ENCODE peak calls at places on chromosomes 3 and 15, in eight cellular contexts. O is spleen, M is IMR-90, P is right lobe of liver, B is heart left ventricle, W is body of pancreas, T is sigmoid colon, U is breast epithelium. D is an unnamed sample.

GRCh38 chr3:158711886-158712285 is 20.4 kb downstream of the RARRES1 start:
- DNase-seq in T (no peak), B (no peak), W (no peak), U (no peak), O (no peak), P (no peak), M (peak), D (no peak)

GRCh38 chr3:46684881-46685280 is 8.6 kb downstream of the ALS2CL start:
- DNase-seq in O (no peak), P (no peak), M (no peak), W (no peak), T (no peak), U (no peak), B (no peak), D (no peak)

GRCh38 chr3:16467368-16467767 is 46.1 kb downstream of the RFTN1 start:
- DNase-seq in O (peak), W (no peak), M (no peak), U (no peak), B (no peak), T (no peak), P (no peak), D (no peak)

GRCh38 chr3:20056727-20057611 is 16.7 kb downstream of the KAT2B start:
- DNase-seq in O (no peak), P (no peak), B (no peak), T (no peak), W (peak), M (peak), U (no peak), D (peak)

GRCh38 chr3:16186081-16186480 is 11.6 kb downstream of the GALNT15 start:
- DNase-seq in T (no peak), O (no peak), P (no peak), B (no peak), U (no peak), W (no peak), M (peak), D (no peak)

GRCh38 chr3:138180375-138181029 is 5.8 kb upstream of the DBR1 start:
- DNase-seq in W (peak), M (peak), O (no peak), T (no peak), U (no peak), B (no peak), P (no peak), D (no peak)

GRCh38 chr3:188432826-188433525 is 279.0 kb downstream of the LPP start:
- DNase-seq in P (peak), W (peak), O (no peak), B (no peak), T (no peak), M (peak), U (no peak), D (no peak)

GRCh38 chr3:124273651-124274050 is 281.7 kb upstream of the ROPN1 start:
- DNase-seq in O (no peak), P (no peak), W (no peak), B (no peak), U (no peak), T (no peak), M (peak), D (peak)

GRCh38 chr3:111956995-111957736 is 21.7 kb upstream of the ABHD10 start:
- DNase-seq in B (no peak), W (no peak), M (no peak), P (no peak), O (no peak), T (no peak), U (no peak), D (no peak)

GRCh38 chr3:127043731-127044510 is 61.0 kb downstream of the PLXNA1 start:
- DNase-seq in B (no peak), W (no peak), U (no peak), M (no peak), O (peak), T (peak), P (peak), D (no peak)

GRCh38 chr15:89523101-89523500 is 26.7 kb upstream of the RHCG start:
- DNase-seq in O (no peak), U (no peak), B (no peak), M (no peak), P (no peak), T (no peak), W (no peak), D (peak)

GRCh38 chr3:87309601-87310000 is 33.2 kb upstream of the POU1F1 start:
- DNase-seq in M (no peak), P (no peak), O (no peak), T (no peak), U (no peak), B (no peak), W (no peak), D (no peak)

GRCh38 chr15:72970965-72971746 is 81.1 kb upstream of the NEO1 start:
- DNase-seq in U (no peak), M (peak), O (no peak), P (no peak), B (no peak), T (no peak), W (no peak), D (no peak)

GRCh38 chr15:72967397-72967796 is 84.9 kb upstream of the NEO1 start:
- DNase-seq in W (no peak), P (no peak), B (no peak), O (no peak), U (no peak), M (no peak), T (no peak), D (no peak)

GRCh38 chr15:72965671-72966070 is 86.6 kb upstream of the NEO1 start:
- DNase-seq in U (no peak), B (no peak), T (no peak), O (no peak), M (no peak), P (no peak), W (no peak), D (no peak)

GRCh38 chr15:72968531-72968922 is 83.7 kb upstream of the NEO1 start:
- DNase-seq in U (no peak), W (peak), P (no peak), O (no peak), B (no peak), M (no peak), T (no peak), D (no peak)

GRCh38 chr15:72967836-72968530 is 84.3 kb upstream of the NEO1 start:
- DNase-seq in O (no peak), T (no peak), W (no peak), M (no peak), U (no peak), B (no peak), P (no peak), D (no peak)
- H3K4me3 ChIP-seq in O (no peak), T (no peak), W (no peak), M (no peak), U (no peak), B (no peak), P (no peak), D (no peak)

GRCh38 chr15:34721802-34722795 is 32.7 kb downstream of the GJD2 start:
- DNase-seq in M (peak), T (peak), U (no peak), P (peak), B (peak), W (peak), O (peak), D (peak)
- TF ChIP-seq CTCF in M (no peak), T (no peak), U (no peak), P (peak), B (no peak), W (no peak), O (no peak), D (no peak)

GRCh38 chr15:45050587-45050986 is 27.6 kb downstream of the SORD start:
- DNase-seq in O (no peak), M (no peak), U (no peak), W (no peak), B (no peak), P (no peak), T (no peak), D (no peak)

DNA sequence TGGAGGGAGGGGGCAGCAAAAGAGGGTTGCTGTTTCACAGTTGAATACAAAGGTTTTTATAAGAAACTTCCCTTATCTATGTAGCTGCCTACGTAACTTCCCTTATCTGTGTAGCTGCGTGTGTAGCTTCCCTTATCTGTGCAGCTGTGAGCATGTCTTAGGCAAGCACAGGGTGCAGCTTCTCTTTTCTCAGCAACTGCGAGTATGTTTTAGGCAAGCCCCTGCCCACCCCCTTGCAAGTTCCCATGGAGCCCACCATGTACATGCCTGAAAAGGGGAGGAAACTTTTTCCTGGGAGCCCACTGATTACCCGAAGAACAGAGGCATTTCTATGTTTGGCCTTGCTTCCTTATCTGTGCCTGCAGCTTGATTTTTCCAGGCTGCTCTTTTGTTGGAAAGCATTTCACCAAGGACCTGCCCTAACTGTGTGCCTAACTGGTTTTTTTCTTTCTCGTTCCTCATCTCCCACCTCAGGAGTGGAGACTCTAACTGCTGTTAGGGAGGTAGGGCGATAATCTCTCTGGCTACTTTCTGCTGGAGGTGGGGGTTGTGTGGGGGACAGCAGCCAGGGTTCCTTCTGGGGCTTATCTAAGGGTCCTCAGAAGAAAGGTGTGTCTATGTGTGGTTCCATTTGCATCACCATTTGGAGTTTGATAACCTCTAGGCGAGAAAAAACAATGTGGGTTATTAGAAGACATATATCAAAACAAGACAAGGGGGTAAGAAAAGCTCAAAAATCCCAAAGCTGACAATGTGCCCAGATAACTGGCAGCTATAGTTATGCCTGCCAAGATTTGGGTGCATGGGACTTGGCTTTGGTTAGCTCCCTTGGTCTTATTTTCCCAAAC is 26.0 kb downstream of the SORD start:
- DNase-seq in T (no peak), P (no peak), M (peak), O (peak), W (peak), U (no peak), B (peak), D (no peak)
- TF ChIP-seq POLR2A in T (no peak), P (no peak), M (no peak), O (no peak), W (no peak), U (no peak), B (no peak), D (no peak)

GRCh38 chr3:64902117-64902516 is 214.3 kb upstream of the ADAMTS9 start:
- DNase-seq in T (no peak), O (no peak), B (no peak), U (no peak), P (no peak), M (no peak), W (no peak), D (no peak)
- H3K4me3 ChIP-seq in T (no peak), O (no peak), B (no peak), U (no peak), P (no peak), M (no peak), W (no peak), D (no peak)

GRCh38 chr15:68875377-68876116 is 54.8 kb upstream of the SPESP1 start:
- DNase-seq in O (peak), P (peak), M (peak), T (peak), U (peak), W (peak), B (peak), D (peak)
- TF ChIP-seq CTCF in O (peak), P (peak), M (peak), T (peak), U (peak), W (peak), B (peak), D (peak)

GRCh38 chr3:38136807-38137614 is at the start of gene ACAA1:
- DNase-seq in O (peak), M (peak), T (peak), U (peak), W (peak), B (peak), P (peak), D (peak)

GRCh38 chr3:38137615-38138346 is 680 bp upstream of the MYD88 start:
- DNase-seq in P (no peak), O (peak), W (no peak), T (no peak), B (no peak), M (no peak), U (no peak), D (no peak)

GRCh38 chr3:38139652-38140051 is 1.2 kb downstream of the MYD88 start:
- DNase-seq in O (no peak), W (no peak), M (no peak), U (no peak), P (peak), B (no peak), T (no peak), D (peak)

GRCh38 chr3:38139191-38139590 is 730 bp downstream of the MYD88 start:
- DNase-seq in B (no peak), P (no peak), T (no peak), M (no peak), W (no peak), U (no peak), O (no peak), D (peak)

DNA sequence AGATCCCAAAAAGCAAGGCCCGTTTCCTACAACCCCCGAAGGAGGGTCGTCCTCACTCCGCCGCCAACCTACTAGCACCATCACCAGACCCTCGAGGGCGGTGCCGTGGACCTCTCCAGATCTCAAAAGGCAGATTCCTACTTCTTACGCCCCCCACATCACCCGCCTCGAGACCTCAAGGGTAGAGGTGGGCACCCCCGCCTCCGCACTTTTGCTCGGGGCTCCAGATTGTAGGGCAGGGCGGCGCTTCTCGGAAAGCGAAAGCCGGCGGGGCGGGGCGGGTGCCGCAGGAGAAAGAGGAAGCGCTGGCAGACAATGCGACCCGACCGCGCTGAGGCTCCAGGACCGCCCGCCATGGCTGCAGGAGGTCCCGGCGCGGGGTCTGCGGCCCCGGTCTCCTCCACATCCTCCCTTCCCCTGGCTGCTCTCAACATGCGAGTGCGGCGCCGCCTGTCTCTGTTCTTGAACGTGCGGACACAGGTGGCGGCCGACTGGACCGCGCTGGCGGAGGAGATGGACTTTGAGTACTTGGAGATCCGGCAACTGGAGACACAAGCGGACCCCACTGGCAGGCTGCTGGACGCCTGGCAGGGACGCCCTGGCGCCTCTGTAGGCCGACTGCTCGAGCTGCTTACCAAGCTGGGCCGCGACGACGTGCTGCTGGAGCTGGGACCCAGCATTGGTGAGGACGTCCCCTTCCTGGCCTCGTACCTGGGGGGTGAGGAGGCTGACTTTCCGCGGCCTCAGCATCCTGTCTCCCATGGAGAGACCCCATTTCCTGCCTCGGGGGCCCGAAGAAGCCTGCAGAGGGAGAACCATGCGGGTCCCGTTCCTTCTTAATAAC is at the start of gene MYD88:
- DNase-seq in O (peak), T (peak), U (peak), W (peak), M (peak), B (peak), P (peak), D (peak)
- TF ChIP-seq POLR2A in O (no peak), T (peak), U (no peak), W (peak), M (no peak), B (no peak), P (peak), D (no peak)

D was measured in lower leg skin.